ENCODE peak calls at places on chromosome 21, in ten cellular contexts. A is occipital lobe; R is T-helper 1 cell; M is NCI-H774; U is stimulated activated CD4-positive, alpha-beta T cell treated with anti-CD3 and anti-CD28 coated beads, Interleukin-1b, Interleukin-23, amount 100 ng/mL, for 4 hours; H is mucosa of gallbladder; W is stimulated activated naive B cell treated with anti-CD40 and anti-IgM and Interleukin-4, amounts not matched to agents 10 μg/mL and 1 μg/mL and 100 μg/mL, for 72 hours; Q is cerebellar nuclear complex; I is activated CD4-positive, alpha-beta T cell treated with anti-CD3 and anti-CD28 coated beads, Interleukin-2, amount 50 U/mL, for 24 hours; K is thoracic aorta. Y is an unnamed sample.

GRCh38 chr21:27213328-27213727 is 246.4 kb upstream of the ADAMTS5 start:
- DNase-seq in A (no peak), R (no peak), M (no peak), U (no peak), H (no peak), W (no peak), Q (no peak), I (no peak), K (no peak), Y (no peak)

GRCh38 chr21:32469628-32470027 is 57.1 kb downstream of the EVA1C start:
- DNase-seq in A (no peak), R (no peak), M (no peak), U (no peak), H (no peak), W (no peak), Q (no peak), I (no peak), K (no peak), Y (no peak)

GRCh38 chr21:37072988-37073416 is at the start of the genes PIGP and TTC3:
- DNase-seq in A (peak; percentile 90), R (peak; percentile 98), M (peak; percentile 95), U (peak; percentile 97), H (peak; percentile 96), W (peak; percentile 97), Q (peak; percentile 63), I (peak; percentile 95), K (peak; percentile 75), Y (peak; percentile 43)

GRCh38 chr21:38914531-38915385 is 109.0 kb downstream of the ETS2 start:
- DNase-seq in A (no peak), R (no peak), M (no peak), U (no peak), H (no peak), W (no peak), Q (no peak), I (no peak), K (no peak), Y (no peak)

GRCh38 chr21:36640260-36641244 is 58.4 kb upstream of the SIM2 start:
- DNase-seq in A (no peak), R (no peak), M (no peak), U (no peak), H (no peak), W (no peak), Q (no peak), I (no peak), K (no peak), Y (no peak)

GRCh38 chr21:27590271-27590670 is 623.4 kb upstream of the ADAMTS5 start:
- DNase-seq in A (no peak), R (no peak), M (no peak), U (no peak), H (no peak), W (no peak), Q (no peak), I (no peak), K (no peak), Y (no peak)

GRCh38 chr21:31347435-31348032 is 3.5 kb upstream of the TIAM1 start:
- DNase-seq in A (no peak), R (no peak), M (peak; percentile 1), U (no peak), H (no peak), W (no peak), Q (peak; percentile 84), I (no peak), K (no peak), Y (no peak)

GRCh38 chr21:39030127-39030884 is 152.9 kb downstream of the PSMG1 start:
- DNase-seq in A (no peak), R (no peak), M (no peak), U (no peak), H (no peak), W (no peak), Q (no peak), I (no peak), K (no peak), Y (no peak)

GRCh38 chr21:37207441-37208009 is 59.6 kb downstream of the VPS26C start:
- DNase-seq in A (no peak), R (no peak), M (no peak), U (no peak), H (no peak), W (peak; percentile 47), Q (peak; percentile 27), I (no peak), K (no peak), Y (no peak)

GRCh38 chr21:21460979-21461378 is 462.8 kb downstream of the NCAM2 start:
- DNase-seq in A (no peak), R (no peak), M (no peak), U (no peak), H (no peak), W (no peak), Q (no peak), I (no peak), K (no peak), Y (no peak)

GRCh38 chr21:17784604-17785402 is 34.4 kb downstream of the C21orf91 start:
- DNase-seq in A (no peak), R (no peak), M (no peak), U (no peak), H (no peak), W (no peak), Q (no peak), I (peak; percentile 57), K (no peak), Y (no peak)

GRCh38 chr21:22575165-22575584 is 1577.0 kb downstream of the NCAM2 start:
- DNase-seq in A (no peak), R (no peak), M (peak; percentile 52), U (no peak), H (no peak), W (no peak), Q (no peak), I (no peak), K (no peak), Y (no peak)

GRCh38 chr21:42491328-42491727 is 4.7 kb downstream of the RSPH1 start:
- DNase-seq in A (no peak), R (no peak), M (no peak), U (no peak), H (no peak), W (no peak), Q (no peak), I (no peak), K (no peak), Y (no peak)

GRCh38 chr21:28961927-28962326 is 30.8 kb downstream of the LTN1 start:
- DNase-seq in A (no peak), R (no peak), M (no peak), U (no peak), H (no peak), W (no peak), Q (no peak), I (no peak), K (no peak), Y (no peak)

GRCh38 chr21:25307489-25307888 is 299.8 kb downstream of the MRPL39 start:
- DNase-seq in A (no peak), R (no peak), M (no peak), U (no peak), H (no peak), W (no peak), Q (no peak), I (no peak), K (no peak), Y (no peak)

GRCh38 chr21:29647353-29647781 is 292.4 kb downstream of the GRIK1 start:
- DNase-seq in A (no peak), R (no peak), M (no peak), U (no peak), H (no peak), W (no peak), Q (no peak), I (no peak), K (no peak), Y (no peak)

GRCh38 chr21:45318556-45319341 is 31.1 kb upstream of the POFUT2 start:
- DNase-seq in A (no peak), R (no peak), M (no peak), U (no peak), H (peak; percentile 52), W (no peak), Q (no peak), I (no peak), K (no peak), Y (no peak)

GRCh38 chr21:45162115-45162514 is 87.7 kb downstream of the ADARB1 start:
- DNase-seq in A (no peak), R (no peak), M (no peak), U (no peak), H (no peak), W (no peak), Q (no peak), I (no peak), K (no peak), Y (no peak)

GRCh38 chr21:26941436-26941835 is 25.5 kb downstream of the ADAMTS5 start:
- DNase-seq in A (no peak), R (no peak), M (no peak), U (no peak), H (no peak), W (no peak), Q (no peak), I (no peak), K (no peak), Y (no peak)

GRCh38 chr21:16640297-16641027 is 872.4 kb upstream of the CXADR start:
- DNase-seq in A (no peak), R (no peak), M (no peak), U (no peak), H (no peak), W (no peak), Q (no peak), I (no peak), K (no peak), Y (no peak)

GRCh38 chr21:37546949-37547614 is 180.5 kb downstream of the DYRK1A start:
- DNase-seq in A (no peak), R (no peak), M (no peak), U (no peak), H (no peak), W (no peak), Q (no peak), I (no peak), K (no peak), Y (no peak)

GRCh38 chr21:38086580-38086979 is 170.2 kb upstream of the KCNJ15 start:
- DNase-seq in A (no peak), R (no peak), M (no peak), U (no peak), H (no peak), W (no peak), Q (no peak), I (no peak), K (no peak), Y (no peak)

GRCh38 chr21:16983425-16983824 is 529.4 kb upstream of the CXADR start:
- DNase-seq in A (no peak), R (no peak), M (peak; percentile 17), U (no peak), H (no peak), W (no peak), Q (no peak), I (no peak), K (no peak), Y (no peak)

GRCh38 chr21:45504516-45505415 is 37.5 kb downstream of the SLC19A1 start:
- DNase-seq in A (no peak), R (no peak), M (no peak), U (no peak), H (no peak), W (no peak), Q (no peak), I (no peak), K (no peak), Y (no peak)

GRCh38 chr21:38804617-38805281 is 980 bp upstream of the ETS2 start:
- DNase-seq in A (peak; percentile 55), R (peak; percentile 11), M (peak; percentile 52), U (peak; percentile 12), H (peak; percentile 72), W (no peak), Q (no peak), I (no peak), K (no peak), Y (no peak)

GRCh38 chr21:42236693-42237092 is 17.8 kb downstream of the ABCG1 start:
- DNase-seq in A (no peak), R (no peak), M (no peak), U (no peak), H (no peak), W (no peak), Q (no peak), I (no peak), K (no peak), Y (no peak)

GRCh38 chr21:36756527-36756926 is 57.6 kb downstream of the SIM2 start:
- DNase-seq in A (no peak), R (no peak), M (no peak), U (no peak), H (no peak), W (no peak), Q (no peak), I (no peak), K (no peak), Y (no peak)

GRCh38 chr21:45975017-45975595 is 6.5 kb upstream of the COL6A1 start:
- DNase-seq in A (no peak), R (no peak), M (no peak), U (no peak), H (peak; percentile 20), W (no peak), Q (no peak), I (no peak), K (no peak), Y (no peak)